ENCODE peak calls at places on chromosomes 1 and 21, in four cellular contexts. F is A549, N is GM12878, M is HepG2. T is an unnamed sample.
A peak's percentile ranks its signal among the peaks of the same experiment; 100 is the strongest.

GRCh38 chr1:154304664-154305337 is 16.1 kb upstream of the AQP10 start:
- DNase-seq in F (no peak), M (peak; percentile 28), N (no peak), T (no peak)

GRCh38 chr1:225909477-225909876 is 14.6 kb downstream of the PYCR2 start:
- DNase-seq in F (no peak), N (no peak), M (no peak), T (no peak)

GRCh38 chr1:153429266-153430165 is 13.2 kb downstream of the S100A7A start:
- DNase-seq in N (no peak), M (no peak), F (no peak), T (no peak)

GRCh38 chr1:161185732-161186311 is 8.5 kb upstream of the B4GALT3 start:
- DNase-seq in M (no peak), N (peak; percentile 73), F (no peak), T (no peak)

GRCh38 chr21:38820471-38821239 is 14.9 kb downstream of the ETS2 start:
- DNase-seq in M (no peak), F (no peak), N (no peak), T (no peak)

GRCh38 chr1:217622042-217622441 is 8.8 kb downstream of the GPATCH2 start:
- DNase-seq in N (no peak), F (no peak), M (no peak), T (no peak)

GRCh38 chr1:239253032-239253431 is 133.3 kb upstream of the CHRM3 start:
- DNase-seq in M (no peak), F (no peak), N (no peak), T (no peak)

GRCh38 chr1:16468558-16468957 is 28.0 kb downstream of the NECAP2 start:
- DNase-seq in N (no peak), M (no peak), F (no peak), T (no peak)

GRCh38 chr1:7655354-7655753 is 115.7 kb upstream of the VAMP3 start:
- DNase-seq in M (no peak), F (no peak), N (no peak), T (no peak)

GRCh38 chr1:47707887-47708535 is 270.2 kb downstream of the FOXD2 start:
- DNase-seq in F (no peak), N (no peak), M (no peak), T (peak; percentile 40)

GRCh38 chr1:207288315-207288714 is 33.2 kb upstream of the CD55 start:
- DNase-seq in N (no peak), M (no peak), F (no peak), T (no peak)

GRCh38 chr1:89723863-89724262 is 90.9 kb downstream of the LRRC8C start:
- DNase-seq in M (no peak), N (no peak), F (no peak), T (no peak)

GRCh38 chr1:38929476-38929875 is 12.2 kb downstream of the RHBDL2 start:
- DNase-seq in N (no peak), M (no peak), F (no peak), T (peak; percentile 54)

GRCh38 chr1:154992721-154993571 is 440 bp upstream of the LENEP start:
- DNase-seq in F (no peak), M (no peak), N (no peak), T (no peak)

GRCh38 chr1:29415156-29415830 is 179.0 kb downstream of the PTPRU start:
- DNase-seq in F (peak; percentile 18), N (no peak), M (peak; percentile 49), T (peak; percentile 61)

GRCh38 chr1:31154000-31154631 is 85.6 kb downstream of the NKAIN1 start:
- DNase-seq in N (no peak), M (no peak), F (no peak), T (no peak)
- TF ChIP-seq PBX3 in N (no peak), M (no peak), F (no peak), T (no peak)

DNA sequence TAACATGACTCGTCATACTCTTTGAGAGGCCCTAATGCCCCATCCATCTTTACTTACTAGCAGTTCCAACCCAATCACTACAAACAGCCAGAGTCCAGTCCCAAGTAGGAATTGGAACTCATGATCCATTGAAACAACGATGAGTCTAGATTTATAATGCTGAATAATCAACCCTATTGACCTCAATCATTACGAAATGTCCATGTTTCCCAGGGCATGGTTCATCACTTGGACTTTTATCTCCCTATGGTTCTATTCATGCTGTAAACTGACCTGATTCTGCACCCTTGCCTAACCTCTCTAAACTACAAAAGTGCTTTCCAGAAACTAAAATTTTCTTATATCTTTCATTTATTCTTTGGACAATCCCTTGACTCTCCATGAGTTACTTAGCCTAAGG is 840.0 kb upstream of the B3GALT2 start:
- DNase-seq in M (no peak), N (no peak), F (no peak), T (no peak)
- TF ChIP-seq PBX3 in M (no peak), N (no peak), F (no peak), T (no peak)

GRCh38 chr1:67735806-67736627 is 51.0 kb downstream of the GADD45A start:
- DNase-seq in F (peak; percentile 36), M (no peak), N (peak; percentile 64), T (peak; percentile 20)
- TF ChIP-seq PBX3 in F (no peak), M (no peak), N (no peak), T (peak; percentile 66)

DNA sequence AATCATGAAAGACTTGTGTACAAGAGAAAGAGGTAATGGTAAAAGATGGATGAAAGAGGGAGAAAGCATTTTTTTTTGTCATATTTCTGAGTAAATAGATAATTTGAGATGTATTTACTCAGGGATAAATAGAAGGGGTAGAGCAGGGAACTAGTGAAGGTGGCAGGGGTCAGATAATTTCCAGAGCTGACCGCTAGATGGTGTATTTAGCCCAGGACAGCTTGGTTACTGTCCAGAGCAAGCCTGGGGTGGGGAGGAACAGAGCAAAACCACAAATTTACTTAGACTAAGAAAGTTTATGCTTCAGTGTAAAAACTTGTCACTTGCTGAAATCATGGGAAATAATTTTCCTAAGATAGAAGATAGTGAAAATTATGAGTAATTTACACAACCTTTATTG is 91.5 kb downstream of the XCL2 start:
- DNase-seq in F (no peak), M (no peak), N (no peak), T (no peak)
- TF ChIP-seq PBX3 in F (no peak), M (no peak), N (no peak), T (no peak)

GRCh38 chr1:102434421-102434820 is 437.7 kb upstream of the OLFM3 start:
- DNase-seq in N (no peak), M (peak; percentile 52), F (no peak), T (peak; percentile 28)
- TF ChIP-seq PBX3 in N (no peak), M (no peak), F (no peak), T (no peak)

GRCh38 chr1:106836708-106837107 is 219.8 kb upstream of the PRMT6 start:
- DNase-seq in M (no peak), N (no peak), F (no peak), T (no peak)
- TF ChIP-seq PBX3 in M (no peak), N (no peak), F (no peak), T (no peak)

DNA sequence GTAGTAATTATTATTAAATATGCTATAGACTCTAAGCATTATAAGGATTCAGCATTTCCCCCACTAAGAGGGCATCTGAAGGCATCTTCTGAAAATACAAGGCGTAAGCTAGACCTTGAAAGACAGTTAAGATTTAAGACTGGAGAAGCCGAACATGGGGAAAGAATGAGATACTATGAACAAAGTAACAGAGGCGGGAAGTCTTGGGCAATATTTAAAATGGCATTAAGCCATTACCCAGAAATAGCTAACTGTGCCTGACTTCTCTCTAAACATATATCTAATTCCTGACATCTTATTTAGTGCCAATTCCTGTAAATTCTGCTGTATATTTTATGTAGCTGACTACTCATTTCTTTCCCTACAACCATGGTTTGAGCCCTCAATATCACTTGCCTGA is 20.9 kb downstream of the DPH5 start:
- DNase-seq in F (no peak), M (peak; percentile 9), N (no peak), T (no peak)
- TF ChIP-seq PBX3 in F (no peak), M (no peak), N (no peak), T (no peak)